ENCODE peak calls at places on chromosomes 12 and 14, in eight cellular contexts. A is Peyer's patch, D is stomach, W is A549, S is prostate gland, Z is adrenal gland, O is HCT116, U is NB4. V is an unnamed sample.

GRCh38 chr12:16454481-16454880 is 107.0 kb downstream of the MGST1 start:
- DNase-seq in W (no peak), S (no peak), O (no peak), A (no peak), U (no peak), D (no peak), Z (no peak), V (no peak)

GRCh38 chr12:29639893-29640495 is 142.5 kb upstream of the OVCH1 start:
- DNase-seq in W (no peak), D (no peak), U (no peak), O (no peak), S (no peak), Z (no peak), A (no peak), V (no peak)

GRCh38 chr14:57009585-57010515 is 199.6 kb upstream of the OTX2 start:
- DNase-seq in D (no peak), A (no peak), U (no peak), O (no peak), Z (no peak), S (no peak), W (no peak), V (no peak)

GRCh38 chr14:32590157-32590556 is 261.1 kb downstream of the AKAP6 start:
- DNase-seq in A (no peak), W (no peak), O (no peak), U (no peak), S (no peak), Z (no peak), D (no peak), V (no peak)

GRCh38 chr12:14207946-14208612 is 157.4 kb upstream of the ATF7IP start:
- DNase-seq in S (peak), W (no peak), A (no peak), U (no peak), O (peak), Z (no peak), D (peak), V (no peak)

GRCh38 chr12:57754411-57755193 is at the start of gene MARCHF9:
- DNase-seq in Z (peak), O (no peak), D (peak), S (peak), W (no peak), U (peak), A (peak), V (no peak)

GRCh38 chr12:1474567-1475153 is 119.7 kb downstream of the FBXL14 start:
- DNase-seq in S (no peak), D (no peak), W (no peak), A (no peak), Z (no peak), U (no peak), O (peak), V (no peak)

GRCh38 chr14:90483551-90483950 is 86.7 kb downstream of the CALM1 start:
- DNase-seq in S (no peak), D (peak), U (peak), Z (no peak), O (no peak), A (peak), W (no peak), V (no peak)

GRCh38 chr12:57240069-57240921 is 10.7 kb downstream of the STAC3 start:
- DNase-seq in U (peak), D (peak), S (peak), O (peak), Z (no peak), A (peak), W (no peak), V (no peak)

DNA sequence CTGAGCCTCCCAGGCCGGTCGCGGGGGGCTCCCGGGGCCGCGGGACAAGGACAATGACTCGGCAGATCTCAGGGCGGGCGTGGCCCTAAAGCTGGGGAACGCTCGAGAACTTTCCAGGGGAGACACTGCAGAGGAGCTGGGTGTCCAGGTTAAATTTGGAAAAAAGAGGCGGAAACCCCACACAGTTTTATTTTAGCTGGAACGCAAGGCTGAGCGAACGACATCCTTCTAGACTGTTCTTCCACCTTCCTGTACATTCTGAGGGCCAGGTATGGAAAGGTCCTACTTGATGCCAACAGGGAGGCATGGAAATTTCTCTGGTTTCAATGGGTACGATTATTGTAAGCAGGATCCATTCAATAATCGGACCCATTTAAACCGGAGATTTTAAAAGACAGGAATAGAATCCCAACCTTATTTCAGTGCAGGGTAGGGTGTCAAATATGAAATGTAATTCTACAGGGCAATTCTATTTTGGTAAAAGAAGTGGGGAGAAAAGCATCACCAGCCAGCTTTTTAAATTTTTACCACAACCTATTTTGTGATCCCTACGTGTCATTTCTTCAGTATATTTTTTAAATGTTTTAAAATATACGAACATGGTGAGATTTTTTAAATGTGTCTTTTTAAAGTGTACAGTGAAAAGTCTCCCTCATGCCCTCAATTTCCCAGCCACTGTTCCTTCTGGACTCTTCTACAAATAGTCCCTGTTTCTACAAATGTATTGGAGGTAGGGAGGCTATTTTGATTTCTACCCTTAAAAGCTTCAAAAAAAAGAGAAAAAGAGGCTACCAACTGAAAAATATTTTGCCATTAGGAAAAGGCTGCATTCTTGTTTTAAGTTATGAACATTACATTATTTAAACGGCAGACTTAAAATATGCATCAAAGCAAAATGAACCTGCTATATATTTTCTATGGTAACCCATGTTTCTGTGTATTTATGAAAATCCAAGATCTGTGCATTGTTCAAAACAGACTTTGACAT is 1.1 kb upstream of the UBC start:
- DNase-seq in O (no peak), A (peak), Z (no peak), W (no peak), S (peak), U (no peak), D (peak), V (peak)
- TF ChIP-seq POLR2A in O (no peak), A (no peak), Z (no peak), W (peak), S (no peak), U (no peak), D (no peak), V (no peak)

GRCh38 chr14:22448035-22448904 is 140.8 kb downstream of the DAD1 start:
- DNase-seq in S (no peak), D (no peak), U (peak), O (no peak), W (no peak), A (no peak), Z (no peak), V (no peak)
- TF ChIP-seq POLR2A in S (no peak), D (no peak), U (peak), O (no peak), W (no peak), A (no peak), Z (no peak), V (no peak)

GRCh38 chr14:105199093-105199492 is 18.0 kb upstream of the NUDT14 start:
- DNase-seq in U (peak), A (no peak), D (no peak), Z (no peak), O (no peak), S (no peak), W (no peak), V (no peak)
- TF ChIP-seq POLR2A in U (no peak), A (no peak), D (no peak), Z (no peak), O (no peak), S (no peak), W (no peak), V (no peak)

GRCh38 chr14:70641548-70642312 is at the start of gene TTC9:
- DNase-seq in W (peak), S (no peak), D (peak), Z (no peak), U (no peak), A (peak), O (no peak), V (no peak)
- TF ChIP-seq POLR2A in W (no peak), S (no peak), D (no peak), Z (no peak), U (no peak), A (no peak), O (no peak), V (no peak)

V was measured in breast epithelium.